ENCODE peak calls at places on chromosome 3, in five cellular contexts. J is amniotic stem cell; Q is activated naive CD8-positive, alpha-beta T cell treated with anti-CD3 and anti-CD28 coated beads, Interleukin-2, amount 50 U/mL, for 16 hours; T is stimulated activated CD4-positive, alpha-beta T cell treated with anti-CD3 and anti-CD28 coated beads, Interleukin-12 subunit alpha, Interleukin-12 subunit beta, amount 100 ng/mL, for 4 hours; P is HT1080. M is an unnamed sample.

GRCh38 chr3:4493931-4494806 is 1.0 kb downstream of the ITPR1 start:
- DNase-seq in J (no peak), Q (no peak), T (no peak), P (no peak), M (no peak)

GRCh38 chr3:172627057-172627809 is 83.6 kb downstream of the NCEH1 start:
- DNase-seq in J (no peak), Q (no peak), T (no peak), P (no peak), M (no peak)

GRCh38 chr3:11480663-11481298 is 162.9 kb downstream of the VGLL4 start:
- DNase-seq in J (no peak), Q (no peak), T (no peak), P (no peak), M (no peak)

GRCh38 chr3:6168242-6168641 is 692.7 kb upstream of the GRM7 start:
- DNase-seq in J (no peak), Q (no peak), T (no peak), P (peak; percentile 2), M (no peak)

GRCh38 chr3:50385741-50386140 is 26.4 kb upstream of the TMEM115 start:
- DNase-seq in J (no peak), Q (no peak), T (no peak), P (no peak), M (no peak)

GRCh38 chr3:194054941-194055340 is 81.0 kb upstream of the HES1 start:
- DNase-seq in J (no peak), Q (no peak), T (no peak), P (no peak), M (no peak)

GRCh38 chr3:84547971-84548970 is 410.5 kb upstream of the CADM2 start:
- DNase-seq in J (no peak), Q (no peak), T (no peak), P (peak; percentile 33), M (no peak)

GRCh38 chr3:36147934-36148333 is 232.4 kb upstream of the STAC start:
- DNase-seq in J (no peak), Q (no peak), T (no peak), P (peak; percentile 9), M (no peak)

M was measured in T1000.